ENCODE peak calls at places on chromosomes 1 and 21, in eight cellular contexts. One of them, this sample, is unnamed.

GRCh38 chr1:89001510-89001909 is 9.1 kb upstream of the KYAT3 start:
- DNase-seq in ovary: no peak
- DNase-seq in colonic mucosa: no peak
- DNase-seq in heart left ventricle: no peak
- DNase-seq in uterus: no peak
- DNase-seq in fibroblast of villous mesenchyme: no peak
- DNase-seq in CD4-positive, alpha-beta T cell: no peak
- DNase-seq in tibial nerve: no peak
- DNase-seq in this sample: no peak

GRCh38 chr21:46256501-46256994 is 28.0 kb upstream of the LSS start:
- DNase-seq in ovary: no peak
- DNase-seq in colonic mucosa: no peak
- DNase-seq in heart left ventricle: peak; percentile 72
- DNase-seq in uterus: no peak
- DNase-seq in fibroblast of villous mesenchyme: no peak
- DNase-seq in CD4-positive, alpha-beta T cell: no peak
- DNase-seq in tibial nerve: no peak
- DNase-seq in this sample: no peak

GRCh38 chr21:17002628-17003027 is 510.2 kb upstream of the CXADR start:
- DNase-seq in ovary: no peak
- DNase-seq in colonic mucosa: no peak
- DNase-seq in heart left ventricle: no peak
- DNase-seq in uterus: no peak
- DNase-seq in fibroblast of villous mesenchyme: no peak
- DNase-seq in CD4-positive, alpha-beta T cell: no peak
- DNase-seq in tibial nerve: no peak
- DNase-seq in this sample: no peak

GRCh38 chr1:154812911-154813816 is 56.9 kb downstream of the KCNN3 start:
- DNase-seq in ovary: peak; percentile 59
- DNase-seq in colonic mucosa: no peak
- DNase-seq in heart left ventricle: no peak
- DNase-seq in uterus: peak; percentile 63
- DNase-seq in fibroblast of villous mesenchyme: peak; percentile 42
- DNase-seq in CD4-positive, alpha-beta T cell: no peak
- DNase-seq in tibial nerve: no peak
- DNase-seq in this sample: peak; percentile 42

GRCh38 chr1:92949937-92950817 is 11.1 kb downstream of the DIPK1A start:
- DNase-seq in ovary: no peak
- DNase-seq in colonic mucosa: no peak
- DNase-seq in heart left ventricle: no peak
- DNase-seq in uterus: no peak
- DNase-seq in fibroblast of villous mesenchyme: peak; percentile 55
- DNase-seq in CD4-positive, alpha-beta T cell: no peak
- DNase-seq in tibial nerve: no peak
- DNase-seq in this sample: no peak

GRCh38 chr1:2233997-2234761 is 6.1 kb downstream of the SKI start:
- DNase-seq in ovary: peak; percentile 93
- DNase-seq in colonic mucosa: peak; percentile 67
- DNase-seq in heart left ventricle: peak; percentile 95
- DNase-seq in uterus: peak; percentile 89
- DNase-seq in fibroblast of villous mesenchyme: peak; percentile 99
- DNase-seq in CD4-positive, alpha-beta T cell: peak; percentile 81
- DNase-seq in tibial nerve: peak; percentile 94
- DNase-seq in this sample: no peak

GRCh38 chr1:206029484-206029883 is 5.8 kb upstream of the CTSE start:
- DNase-seq in ovary: peak; percentile 69
- DNase-seq in colonic mucosa: peak; percentile 18
- DNase-seq in heart left ventricle: no peak
- DNase-seq in uterus: peak; percentile 64
- DNase-seq in fibroblast of villous mesenchyme: peak; percentile 13
- DNase-seq in CD4-positive, alpha-beta T cell: no peak
- DNase-seq in tibial nerve: peak; percentile 21
- DNase-seq in this sample: no peak

GRCh38 chr1:183081402-183082110 is 58.3 kb downstream of the LAMC1 start:
- DNase-seq in ovary: no peak
- DNase-seq in colonic mucosa: no peak
- DNase-seq in heart left ventricle: no peak
- DNase-seq in uterus: no peak
- DNase-seq in fibroblast of villous mesenchyme: no peak
- DNase-seq in CD4-positive, alpha-beta T cell: no peak
- DNase-seq in tibial nerve: no peak
- DNase-seq in this sample: no peak

GRCh38 chr1:10905841-10906655 is 106.4 kb upstream of the TARDBP start:
- DNase-seq in ovary: no peak
- DNase-seq in colonic mucosa: no peak
- DNase-seq in heart left ventricle: peak; percentile 31
- DNase-seq in uterus: no peak
- DNase-seq in fibroblast of villous mesenchyme: no peak
- DNase-seq in CD4-positive, alpha-beta T cell: no peak
- DNase-seq in tibial nerve: no peak
- DNase-seq in this sample: no peak

GRCh38 chr1:93967276-93967675 is 58.0 kb upstream of the GCLM start:
- DNase-seq in ovary: no peak
- DNase-seq in colonic mucosa: no peak
- DNase-seq in heart left ventricle: no peak
- DNase-seq in uterus: no peak
- DNase-seq in fibroblast of villous mesenchyme: no peak
- DNase-seq in CD4-positive, alpha-beta T cell: no peak
- DNase-seq in tibial nerve: no peak
- DNase-seq in this sample: peak; percentile 3

GRCh38 chr1:53107570-53108322 is 34.7 kb downstream of the SLC1A7 start:
- DNase-seq in ovary: no peak
- DNase-seq in colonic mucosa: no peak
- DNase-seq in heart left ventricle: no peak
- DNase-seq in uterus: no peak
- DNase-seq in fibroblast of villous mesenchyme: peak; percentile 99
- DNase-seq in CD4-positive, alpha-beta T cell: no peak
- DNase-seq in tibial nerve: no peak
- DNase-seq in this sample: no peak

GRCh38 chr1:117527566-117528102 is 78.2 kb upstream of the TENT5C start:
- DNase-seq in ovary: no peak
- DNase-seq in colonic mucosa: no peak
- DNase-seq in heart left ventricle: no peak
- DNase-seq in uterus: no peak
- DNase-seq in fibroblast of villous mesenchyme: peak; percentile 17
- DNase-seq in CD4-positive, alpha-beta T cell: no peak
- DNase-seq in tibial nerve: no peak
- DNase-seq in this sample: no peak

GRCh38 chr1:234611799-234612351 is 1.9 kb upstream of the IRF2BP2 start:
- DNase-seq in ovary: peak; percentile 60
- DNase-seq in colonic mucosa: peak; percentile 67
- DNase-seq in heart left ventricle: no peak
- DNase-seq in uterus: peak; percentile 56
- DNase-seq in fibroblast of villous mesenchyme: no peak
- DNase-seq in CD4-positive, alpha-beta T cell: peak; percentile 31
- DNase-seq in tibial nerve: peak; percentile 33
- DNase-seq in this sample: no peak

GRCh38 chr1:157862114-157863070 is 20.8 kb upstream of the CD5L start:
- DNase-seq in ovary: no peak
- DNase-seq in colonic mucosa: no peak
- DNase-seq in heart left ventricle: no peak
- DNase-seq in uterus: no peak
- DNase-seq in fibroblast of villous mesenchyme: no peak
- DNase-seq in CD4-positive, alpha-beta T cell: no peak
- DNase-seq in tibial nerve: no peak
- DNase-seq in this sample: no peak

GRCh38 chr1:235298772-235299513 is 29.0 kb downstream of the ARID4B start:
- DNase-seq in ovary: no peak
- DNase-seq in colonic mucosa: no peak
- DNase-seq in heart left ventricle: no peak
- DNase-seq in uterus: no peak
- DNase-seq in fibroblast of villous mesenchyme: no peak
- DNase-seq in CD4-positive, alpha-beta T cell: no peak
- DNase-seq in tibial nerve: no peak
- DNase-seq in this sample: no peak

GRCh38 chr1:37255868-37256267 is 218.5 kb upstream of the ZC3H12A start:
- DNase-seq in ovary: no peak
- DNase-seq in colonic mucosa: no peak
- DNase-seq in heart left ventricle: no peak
- DNase-seq in uterus: no peak
- DNase-seq in fibroblast of villous mesenchyme: no peak
- DNase-seq in CD4-positive, alpha-beta T cell: no peak
- DNase-seq in tibial nerve: no peak
- DNase-seq in this sample: no peak

GRCh38 chr1:117686907-117687306 is 81.1 kb downstream of the TENT5C start:
- DNase-seq in ovary: peak; percentile 68
- DNase-seq in colonic mucosa: no peak
- DNase-seq in heart left ventricle: no peak
- DNase-seq in uterus: no peak
- DNase-seq in fibroblast of villous mesenchyme: peak; percentile 69
- DNase-seq in CD4-positive, alpha-beta T cell: no peak
- DNase-seq in tibial nerve: no peak
- DNase-seq in this sample: no peak

GRCh38 chr1:110049801-110050601 is 15.6 kb downstream of the STRIP1 start:
- DNase-seq in ovary: peak; percentile 39
- DNase-seq in colonic mucosa: no peak
- DNase-seq in heart left ventricle: no peak
- DNase-seq in uterus: no peak
- DNase-seq in fibroblast of villous mesenchyme: no peak
- DNase-seq in CD4-positive, alpha-beta T cell: no peak
- DNase-seq in tibial nerve: no peak
- DNase-seq in this sample: no peak

GRCh38 chr1:187862506-187862905 is 1033.8 kb downstream of the PLA2G4A start:
- DNase-seq in ovary: no peak
- DNase-seq in colonic mucosa: no peak
- DNase-seq in heart left ventricle: no peak
- DNase-seq in uterus: no peak
- DNase-seq in fibroblast of villous mesenchyme: no peak
- DNase-seq in CD4-positive, alpha-beta T cell: no peak
- DNase-seq in tibial nerve: no peak
- DNase-seq in this sample: no peak

GRCh38 chr1:18234790-18235242 is 127.2 kb downstream of the IGSF21 start:
- DNase-seq in ovary: no peak
- DNase-seq in colonic mucosa: peak; percentile 58
- DNase-seq in heart left ventricle: no peak
- DNase-seq in uterus: no peak
- DNase-seq in fibroblast of villous mesenchyme: no peak
- DNase-seq in CD4-positive, alpha-beta T cell: no peak
- DNase-seq in tibial nerve: no peak
- DNase-seq in this sample: peak; percentile 72

GRCh38 chr1:18230840-18231239 is 123.2 kb downstream of the IGSF21 start:
- DNase-seq in ovary: no peak
- DNase-seq in colonic mucosa: no peak
- DNase-seq in heart left ventricle: no peak
- DNase-seq in uterus: no peak
- DNase-seq in fibroblast of villous mesenchyme: no peak
- DNase-seq in CD4-positive, alpha-beta T cell: no peak
- DNase-seq in tibial nerve: no peak
- DNase-seq in this sample: no peak

GRCh38 chr1:18229620-18230019 is 122.0 kb downstream of the IGSF21 start:
- DNase-seq in ovary: no peak
- DNase-seq in colonic mucosa: no peak
- DNase-seq in heart left ventricle: no peak
- DNase-seq in uterus: no peak
- DNase-seq in fibroblast of villous mesenchyme: no peak
- DNase-seq in CD4-positive, alpha-beta T cell: no peak
- DNase-seq in tibial nerve: no peak
- DNase-seq in this sample: no peak

GRCh38 chr1:18233176-18233864 is 125.7 kb downstream of the IGSF21 start:
- DNase-seq in ovary: no peak
- DNase-seq in colonic mucosa: no peak
- DNase-seq in heart left ventricle: no peak
- DNase-seq in uterus: no peak
- DNase-seq in fibroblast of villous mesenchyme: no peak
- DNase-seq in CD4-positive, alpha-beta T cell: no peak
- DNase-seq in tibial nerve: no peak
- DNase-seq in this sample: no peak

DNA sequence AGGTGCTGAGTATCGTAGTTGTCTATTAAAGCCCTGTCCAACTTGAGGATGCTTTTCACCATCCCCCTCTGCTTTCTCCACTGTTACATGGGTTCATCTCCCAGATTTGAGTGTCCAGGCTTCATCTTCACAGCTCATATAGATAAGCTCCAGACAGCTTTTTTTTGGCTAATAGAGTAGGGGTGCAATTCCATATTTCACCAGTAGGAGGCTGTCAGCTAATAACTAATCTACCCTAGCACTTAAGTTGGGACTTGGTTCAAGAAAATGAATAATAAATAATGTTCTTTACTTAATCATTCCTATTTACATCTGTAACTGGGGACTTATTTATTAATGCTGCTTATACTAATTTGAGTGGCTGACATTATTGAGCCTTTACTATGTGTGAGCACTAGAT is 124.5 kb downstream of the IGSF21 start:
- DNase-seq in ovary: no peak
- DNase-seq in colonic mucosa: no peak
- DNase-seq in heart left ventricle: no peak
- DNase-seq in uterus: no peak
- DNase-seq in fibroblast of villous mesenchyme: no peak
- DNase-seq in CD4-positive, alpha-beta T cell: no peak
- DNase-seq in tibial nerve: no peak
- DNase-seq in this sample: no peak
- TF ChIP-seq CTCF in ovary: no peak
- TF ChIP-seq CTCF in colonic mucosa: peak; percentile 17
- TF ChIP-seq CTCF in heart left ventricle: no peak
- TF ChIP-seq CTCF in uterus: no peak
- TF ChIP-seq CTCF in fibroblast of villous mesenchyme: peak; percentile 25
- TF ChIP-seq CTCF in CD4-positive, alpha-beta T cell: peak; percentile 19
- TF ChIP-seq CTCF in tibial nerve: no peak
- TF ChIP-seq CTCF in this sample: peak; percentile 27

DNA sequence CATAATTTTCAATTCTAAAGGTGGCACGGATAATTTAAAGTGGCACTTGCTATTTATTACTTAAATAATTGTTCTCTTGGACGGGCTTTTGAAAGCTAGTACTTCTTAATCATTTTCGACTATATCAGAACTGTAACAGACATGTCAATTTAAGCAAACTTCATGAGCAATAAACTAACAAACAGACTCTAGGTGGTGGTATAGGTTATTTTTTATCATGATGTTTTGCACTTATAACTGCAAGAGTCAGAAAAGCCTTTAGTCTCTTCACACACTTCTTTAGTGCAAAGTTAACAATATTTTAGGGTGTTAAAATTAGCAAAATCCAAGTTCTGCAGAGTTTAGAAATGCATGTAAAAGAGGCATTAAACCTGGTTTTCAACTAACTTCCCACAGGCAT is 2.2 kb downstream of the NRIP1 start:
- DNase-seq in ovary: no peak
- DNase-seq in colonic mucosa: no peak
- DNase-seq in heart left ventricle: no peak
- DNase-seq in uterus: no peak
- DNase-seq in fibroblast of villous mesenchyme: peak; percentile 36
- DNase-seq in CD4-positive, alpha-beta T cell: no peak
- DNase-seq in tibial nerve: no peak
- DNase-seq in this sample: no peak
- TF ChIP-seq CTCF in ovary: no peak
- TF ChIP-seq CTCF in colonic mucosa: peak; percentile 9
- TF ChIP-seq CTCF in heart left ventricle: peak; percentile 31
- TF ChIP-seq CTCF in uterus: no peak
- TF ChIP-seq CTCF in fibroblast of villous mesenchyme: no peak
- TF ChIP-seq CTCF in CD4-positive, alpha-beta T cell: no peak
- TF ChIP-seq CTCF in tibial nerve: no peak
- TF ChIP-seq CTCF in this sample: no peak

GRCh38 chr1:220813013-220813412 is 26.3 kb downstream of the MTARC1 start:
- DNase-seq in ovary: no peak
- DNase-seq in colonic mucosa: no peak
- DNase-seq in heart left ventricle: no peak
- DNase-seq in uterus: no peak
- DNase-seq in fibroblast of villous mesenchyme: no peak
- DNase-seq in CD4-positive, alpha-beta T cell: no peak
- DNase-seq in tibial nerve: no peak
- DNase-seq in this sample: no peak
- TF ChIP-seq CTCF in ovary: no peak
- TF ChIP-seq CTCF in colonic mucosa: no peak
- TF ChIP-seq CTCF in heart left ventricle: no peak
- TF ChIP-seq CTCF in uterus: no peak
- TF ChIP-seq CTCF in fibroblast of villous mesenchyme: no peak
- TF ChIP-seq CTCF in CD4-positive, alpha-beta T cell: no peak
- TF ChIP-seq CTCF in tibial nerve: no peak
- TF ChIP-seq CTCF in this sample: no peak

GRCh38 chr1:65793359-65793732 is 651 bp downstream of the PDE4B start:
- DNase-seq in ovary: no peak
- DNase-seq in colonic mucosa: no peak
- DNase-seq in heart left ventricle: no peak
- DNase-seq in uterus: no peak
- DNase-seq in fibroblast of villous mesenchyme: peak; percentile 3
- DNase-seq in CD4-positive, alpha-beta T cell: no peak
- DNase-seq in tibial nerve: no peak
- DNase-seq in this sample: peak; percentile 30
- TF ChIP-seq CTCF in ovary: no peak
- TF ChIP-seq CTCF in colonic mucosa: no peak
- TF ChIP-seq CTCF in heart left ventricle: no peak
- TF ChIP-seq CTCF in uterus: no peak
- TF ChIP-seq CTCF in fibroblast of villous mesenchyme: no peak
- TF ChIP-seq CTCF in CD4-positive, alpha-beta T cell: no peak
- TF ChIP-seq CTCF in tibial nerve: no peak
- TF ChIP-seq CTCF in this sample: no peak